ENCODE peak calls at places on chromosomes 7 and 10, in four cellular contexts. One of them, this sample, is unnamed.

GRCh38 chr7:88073625-88074024 is 139.6 kb downstream of the ADAM22 start:
- DNase-seq in kidney: no peak
- DNase-seq in SK-N-SH: no peak
- DNase-seq in body of pancreas: no peak
- DNase-seq in this sample: no peak

GRCh38 chr7:135204271-135204872 is 7.0 kb downstream of the WDR91 start:
- DNase-seq in kidney: no peak
- DNase-seq in body of pancreas: peak; percentile 53
- DNase-seq in SK-N-SH: no peak
- DNase-seq in this sample: no peak

GRCh38 chr10:62924344-62924748 is 108.2 kb upstream of the EGR2 start:
- DNase-seq in SK-N-SH: peak; percentile 23
- DNase-seq in kidney: peak; percentile 58
- DNase-seq in body of pancreas: no peak
- DNase-seq in this sample: peak; percentile 50

GRCh38 chr7:134089446-134089845 is 37.7 kb upstream of the LRGUK start:
- DNase-seq in kidney: no peak
- DNase-seq in SK-N-SH: no peak
- DNase-seq in body of pancreas: no peak
- DNase-seq in this sample: no peak

GRCh38 chr10:86366902-86367338 is 325 bp upstream of the GRID1 start:
- DNase-seq in body of pancreas: peak; percentile 12
- DNase-seq in SK-N-SH: no peak
- DNase-seq in kidney: peak; percentile 76
- DNase-seq in this sample: peak; percentile 45

GRCh38 chr7:94391716-94392390 is 2.8 kb upstream of the COL1A2 start:
- DNase-seq in SK-N-SH: peak; percentile 36
- DNase-seq in kidney: peak; percentile 58
- DNase-seq in body of pancreas: no peak
- DNase-seq in this sample: no peak

GRCh38 chr10:30784896-30785605 is 155.5 kb upstream of the LYZL2 start:
- DNase-seq in kidney: peak; percentile 91
- DNase-seq in SK-N-SH: peak; percentile 91
- DNase-seq in body of pancreas: peak; percentile 64
- DNase-seq in this sample: no peak

GRCh38 chr7:96558530-96558929 is 151.1 kb downstream of the SEM1 start:
- DNase-seq in SK-N-SH: no peak
- DNase-seq in body of pancreas: no peak
- DNase-seq in kidney: no peak
- DNase-seq in this sample: no peak

GRCh38 chr7:95905165-95905564 is 132.8 kb downstream of the DYNC1I1 start:
- DNase-seq in kidney: no peak
- DNase-seq in SK-N-SH: no peak
- DNase-seq in body of pancreas: no peak
- DNase-seq in this sample: no peak

GRCh38 chr7:116988363-116988989 is 35.2 kb downstream of the ST7 start:
- DNase-seq in body of pancreas: no peak
- DNase-seq in SK-N-SH: peak; percentile 39
- DNase-seq in kidney: no peak
- DNase-seq in this sample: no peak

GRCh38 chr10:69389827-69390490 is 26.8 kb downstream of the TACR2 start:
- DNase-seq in kidney: no peak
- DNase-seq in body of pancreas: no peak
- DNase-seq in SK-N-SH: no peak
- DNase-seq in this sample: no peak

GRCh38 chr7:84372712-84373111 is 178.1 kb upstream of the SEMA3A start:
- DNase-seq in kidney: no peak
- DNase-seq in body of pancreas: no peak
- DNase-seq in SK-N-SH: no peak
- DNase-seq in this sample: no peak

GRCh38 chr7:5681423-5681822 is 100.0 kb downstream of the RNF216 start:
- DNase-seq in SK-N-SH: no peak
- DNase-seq in kidney: no peak
- DNase-seq in body of pancreas: no peak
- DNase-seq in this sample: no peak

GRCh38 chr7:5678295-5679046 is 103.0 kb downstream of the RNF216 start:
- DNase-seq in SK-N-SH: no peak
- DNase-seq in body of pancreas: no peak
- DNase-seq in kidney: no peak
- DNase-seq in this sample: no peak

GRCh38 chr7:5677538-5678294 is 103.7 kb downstream of the RNF216 start:
- DNase-seq in SK-N-SH: peak; percentile 80
- DNase-seq in body of pancreas: peak; percentile 51
- DNase-seq in kidney: peak; percentile 80
- DNase-seq in this sample: no peak

GRCh38 chr7:5679741-5680473 is 101.6 kb downstream of the RNF216 start:
- DNase-seq in SK-N-SH: no peak
- DNase-seq in body of pancreas: no peak
- DNase-seq in kidney: peak; percentile 80
- DNase-seq in this sample: no peak

DNA sequence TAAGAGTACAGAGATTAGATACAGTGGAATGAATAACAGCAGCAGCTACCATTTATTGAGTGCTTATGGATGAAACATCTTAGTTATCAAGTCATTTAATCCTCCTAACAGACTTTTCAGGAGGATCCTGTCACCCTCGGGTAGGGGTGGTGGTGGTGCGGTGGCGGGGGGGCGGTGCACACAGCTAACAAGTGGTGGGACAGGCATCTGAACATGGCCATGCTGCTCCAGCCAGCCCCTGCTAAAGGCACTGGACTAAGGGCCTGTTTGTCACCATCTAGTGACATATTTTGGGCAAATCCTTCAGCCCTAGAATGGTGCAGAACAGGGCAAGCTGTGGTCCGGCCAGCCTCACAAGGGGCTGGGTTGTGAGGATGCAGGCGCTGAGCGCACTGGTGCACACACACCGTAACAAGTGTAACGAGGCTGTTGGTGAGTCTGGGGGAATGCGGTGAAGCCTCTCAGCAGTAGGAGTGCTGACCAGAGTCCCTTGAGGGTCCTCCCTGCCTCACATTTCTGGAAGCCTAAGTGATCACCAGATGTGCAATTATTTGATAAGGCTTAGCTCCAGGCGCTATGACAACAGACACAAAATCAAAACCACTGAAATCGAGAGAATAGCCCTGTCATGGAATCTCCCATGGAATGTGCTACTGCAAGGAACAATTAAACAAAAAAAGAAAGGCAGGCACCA is 102.3 kb downstream of the RNF216 start:
- DNase-seq in body of pancreas: no peak
- DNase-seq in kidney: no peak
- DNase-seq in SK-N-SH: peak; percentile 58
- DNase-seq in this sample: no peak
- H3K4me1 ChIP-seq in body of pancreas: no peaks in the 10 kb centered on the region
- H3K4me1 ChIP-seq in kidney: peaks cover 17% of the 10 kb centered on the region
- H3K4me1 ChIP-seq in SK-N-SH: peaks cover 16% of the 10 kb centered on the region
- H3K4me1 ChIP-seq in this sample: peaks cover 8% of the 10 kb centered on the region

GRCh38 chr10:125025341-125025740 is 83.4 kb downstream of the ZRANB1 start:
- DNase-seq in kidney: no peak
- DNase-seq in body of pancreas: no peak
- DNase-seq in SK-N-SH: no peak
- DNase-seq in this sample: no peak
- H3K27ac ChIP-seq in kidney: no peak overlapping the region
- H3K27ac ChIP-seq in body of pancreas: no peak overlapping the region
- H3K27ac ChIP-seq in SK-N-SH: peak overlapping the region; percentile 100
- H3K27ac ChIP-seq in this sample: no peak overlapping the region

GRCh38 chr10:1121311-1121970 is 65.3 kb downstream of the WDR37 start:
- DNase-seq in body of pancreas: no peak
- DNase-seq in kidney: no peak
- DNase-seq in SK-N-SH: no peak
- DNase-seq in this sample: no peak

GRCh38 chr10:1122349-1122748 is 66.2 kb downstream of the WDR37 start:
- DNase-seq in kidney: no peak
- DNase-seq in SK-N-SH: no peak
- DNase-seq in body of pancreas: no peak
- DNase-seq in this sample: no peak

GRCh38 chr10:1123972-1124371 is 67.8 kb downstream of the WDR37 start:
- DNase-seq in kidney: no peak
- DNase-seq in SK-N-SH: no peak
- DNase-seq in body of pancreas: no peak
- DNase-seq in this sample: no peak

GRCh38 chr10:1124796-1125195 is 68.6 kb downstream of the WDR37 start:
- DNase-seq in kidney: no peak
- DNase-seq in SK-N-SH: no peak
- DNase-seq in body of pancreas: no peak
- DNase-seq in this sample: no peak

DNA sequence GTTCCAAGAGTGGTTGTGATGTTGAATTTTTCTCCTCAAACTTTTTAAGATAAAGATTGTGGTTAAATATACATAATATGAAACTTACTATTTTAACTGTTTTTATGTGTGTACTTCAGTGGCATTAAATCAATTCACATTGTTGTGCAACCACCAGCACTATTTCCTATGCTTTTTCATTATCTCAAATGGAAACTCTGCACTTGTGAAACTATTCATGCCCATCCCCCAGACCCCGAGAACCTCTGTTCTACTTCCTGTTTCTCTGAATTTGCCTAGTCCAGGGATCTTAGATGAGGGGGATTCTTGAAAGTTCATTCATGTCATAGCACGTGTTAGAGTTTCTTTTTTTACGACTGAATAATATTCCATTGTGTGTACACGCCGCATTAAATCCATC is 67.0 kb downstream of the WDR37 start:
- DNase-seq in body of pancreas: no peak
- DNase-seq in SK-N-SH: no peak
- DNase-seq in kidney: no peak
- DNase-seq in this sample: no peak
- H3K4me1 ChIP-seq in body of pancreas: no peaks in the 10 kb centered on the region
- H3K4me1 ChIP-seq in SK-N-SH: no peaks in the 10 kb centered on the region
- H3K4me1 ChIP-seq in kidney: no peaks in the 10 kb centered on the region
- H3K4me1 ChIP-seq in this sample: no peaks in the 10 kb centered on the region

DNA sequence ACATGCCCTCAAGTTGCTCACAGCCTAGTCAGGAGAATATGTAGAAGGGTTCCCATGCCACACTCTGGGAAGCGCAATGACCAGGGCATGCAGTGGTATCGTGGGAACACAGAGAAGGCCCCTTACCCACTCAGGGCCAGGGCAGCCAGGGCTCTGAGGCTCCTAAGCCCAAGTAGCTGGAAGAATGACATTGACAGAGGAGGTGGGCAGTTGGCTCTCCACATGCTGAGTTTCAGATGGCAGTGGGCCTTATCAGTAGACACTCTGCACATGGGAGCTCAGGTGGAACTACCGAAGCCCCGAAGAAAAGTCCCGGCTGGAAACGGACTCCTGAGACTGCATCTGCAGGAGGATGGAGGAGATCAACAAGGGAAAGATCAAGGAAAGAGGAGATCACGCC is 15.7 kb upstream of the SVOPL start:
- DNase-seq in kidney: no peak
- DNase-seq in SK-N-SH: no peak
- DNase-seq in body of pancreas: no peak
- DNase-seq in this sample: no peak
- H3K27ac ChIP-seq in kidney: no peak overlapping the region
- H3K27ac ChIP-seq in SK-N-SH: no peak overlapping the region
- H3K27ac ChIP-seq in body of pancreas: no peak overlapping the region
- H3K27ac ChIP-seq in this sample: no peak overlapping the region

GRCh38 chr10:79342295-79342761 is 4.9 kb upstream of the PPIF start:
- DNase-seq in kidney: no peak
- DNase-seq in SK-N-SH: peak; percentile 86
- DNase-seq in body of pancreas: peak; percentile 57
- DNase-seq in this sample: peak; percentile 30
- H3K4me1 ChIP-seq in kidney: peaks cover 5% of the 10 kb centered on the region
- H3K4me1 ChIP-seq in SK-N-SH: peaks cover 4% of the 10 kb centered on the region
- H3K4me1 ChIP-seq in body of pancreas: peaks cover 67% of the 10 kb centered on the region
- H3K4me1 ChIP-seq in this sample: no peaks in the 10 kb centered on the region

GRCh38 chr10:44028384-44029137 is 356.3 kb downstream of the CXCL12 start:
- DNase-seq in SK-N-SH: no peak
- DNase-seq in body of pancreas: peak; percentile 42
- DNase-seq in kidney: no peak
- DNase-seq in this sample: no peak

GRCh38 chr10:44030681-44031080 is 354.2 kb downstream of the CXCL12 start:
- DNase-seq in body of pancreas: no peak
- DNase-seq in SK-N-SH: no peak
- DNase-seq in kidney: no peak
- DNase-seq in this sample: no peak

GRCh38 chr10:44033008-44033407 is 351.9 kb downstream of the CXCL12 start:
- DNase-seq in body of pancreas: no peak
- DNase-seq in SK-N-SH: no peak
- DNase-seq in kidney: no peak
- DNase-seq in this sample: no peak

GRCh38 chr10:44032216-44032615 is 352.7 kb downstream of the CXCL12 start:
- DNase-seq in body of pancreas: no peak
- DNase-seq in kidney: no peak
- DNase-seq in SK-N-SH: no peak
- DNase-seq in this sample: no peak

DNA sequence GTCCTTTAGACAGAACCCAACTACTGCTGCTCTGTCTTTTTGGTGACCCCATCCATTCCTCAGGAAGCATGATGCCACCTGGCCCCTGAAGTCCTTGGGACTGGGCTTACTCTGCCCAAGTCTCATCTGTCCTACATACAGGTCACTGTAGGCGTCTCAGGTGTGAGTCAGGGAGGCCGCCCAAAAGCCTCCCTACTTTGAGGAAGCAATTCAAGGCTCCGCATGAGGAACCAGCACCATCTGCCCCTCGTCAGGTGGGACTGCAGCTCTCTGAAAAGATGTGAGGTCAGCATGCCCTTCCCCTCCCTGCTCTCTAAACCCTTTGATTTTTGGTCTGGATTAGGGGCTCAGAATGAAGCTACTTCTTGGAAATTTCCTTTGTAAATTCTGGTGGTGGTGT is 354.8 kb downstream of the CXCL12 start:
- DNase-seq in SK-N-SH: no peak
- DNase-seq in kidney: no peak
- DNase-seq in body of pancreas: no peak
- DNase-seq in this sample: no peak
- H3K27ac ChIP-seq in SK-N-SH: no peak overlapping the region
- H3K27ac ChIP-seq in kidney: no peak overlapping the region
- H3K27ac ChIP-seq in body of pancreas: no peak overlapping the region
- H3K27ac ChIP-seq in this sample: no peak overlapping the region

This sample was measured in RWPE2.